ENCODE peak calls at places on chromosomes 7 and 10, in nine cellular contexts. A, T, N, Q, V, Y, B, W and P are unnamed samples.
A peak's percentile ranks its signal among the peaks of the same experiment; 100 is the strongest.

GRCh38 chr7:18555120-18555519 is 59.6 kb downstream of the HDAC9 start:
- DNase-seq in A (no peak), T (no peak), N (no peak), Q (no peak), V (no peak), Y (no peak), B (no peak), W (no peak), P (no peak)

GRCh38 chr10:30970760-30971460 is 60.8 kb downstream of the ZNF438 start:
- DNase-seq in A (peak; percentile 63), T (no peak), N (no peak), Q (no peak), V (no peak), Y (no peak), B (peak; percentile 80), W (no peak), P (no peak)

GRCh38 chr10:51867956-51868355 is 168.6 kb upstream of the CSTF2T start:
- DNase-seq in A (no peak), T (no peak), N (no peak), Q (no peak), V (no peak), Y (no peak), B (peak; percentile 76), W (no peak), P (no peak)

GRCh38 chr7:55055479-55055878 is 36.7 kb downstream of the EGFR start:
- DNase-seq in A (peak; percentile 89), T (no peak), N (no peak), Q (no peak), V (no peak), Y (no peak), B (peak; percentile 76), W (no peak), P (no peak)

GRCh38 chr10:49268185-49268584 is 30.8 kb upstream of the C10orf71 start:
- DNase-seq in A (no peak), T (no peak), N (no peak), Q (no peak), V (no peak), Y (no peak), B (no peak), W (no peak), P (no peak)

GRCh38 chr7:106870983-106871410 is 5.9 kb downstream of the PIK3CG start:
- DNase-seq in A (peak; percentile 96), T (no peak), N (peak; percentile 82), Q (no peak), V (no peak), Y (no peak), B (no peak), W (no peak), P (no peak)

GRCh38 chr10:108452483-108453060 is 1288.1 kb upstream of the SORCS1 start:
- DNase-seq in A (no peak), T (no peak), N (no peak), Q (no peak), V (no peak), Y (no peak), B (no peak), W (no peak), P (no peak)

GRCh38 chr10:61757525-61758397 is 95.0 kb downstream of the CABCOCO1 start:
- DNase-seq in A (no peak), T (no peak), N (no peak), Q (peak; percentile 29), V (no peak), Y (no peak), B (peak; percentile 85), W (no peak), P (no peak)

GRCh38 chr10:47318706-47319105 is 3.5 kb upstream of the GDF2 start:
- DNase-seq in A (peak; percentile 4), T (no peak), N (no peak), Q (no peak), V (no peak), Y (no peak), B (peak; percentile 2), W (no peak), P (no peak)

GRCh38 chr10:100562008-100562672 is 26.4 kb downstream of the HIF1AN start:
- DNase-seq in A (no peak), T (peak; percentile 36), N (peak; percentile 89), Q (no peak), V (no peak), Y (peak; percentile 57), B (peak; percentile 50), W (peak; percentile 68), P (peak; percentile 22)

GRCh38 chr10:9825491-9826018 is 1192.1 kb upstream of the CELF2 start:
- DNase-seq in A (peak; percentile 32), T (no peak), N (no peak), Q (no peak), V (no peak), Y (no peak), B (no peak), W (no peak), P (no peak)

GRCh38 chr10:48381971-48382370 is 75.5 kb downstream of the MAPK8 start:
- DNase-seq in A (no peak), T (no peak), N (no peak), Q (no peak), V (no peak), Y (no peak), B (no peak), W (no peak), P (no peak)